ENCODE peak calls at places on chromosomes 11 and 22, in six cellular contexts. A is NCI-H460, M is amygdala, H is pancreas, J is iris pigment epithelial cell, Q is GM06990. E is an unnamed sample.

GRCh38 chr22:30920407-30920806 is 48.2 kb downstream of the MORC2 start:
- DNase-seq in M (peak), Q (peak), A (peak), J (peak), H (peak), E (peak)

GRCh38 chr11:60485987-60486386 is 6.6 kb upstream of the MS4A12 start:
- DNase-seq in Q (peak), A (peak), J (no peak), H (peak), M (no peak), E (no peak)

GRCh38 chr11:47616726-47617416 is 22.7 kb upstream of the C1QTNF4 start:
- DNase-seq in Q (no peak), H (peak), J (peak), A (peak), M (peak), E (no peak)

GRCh38 chr11:12832828-12833227 is 158.6 kb downstream of the TEAD1 start:
- DNase-seq in J (no peak), A (no peak), M (no peak), Q (no peak), H (no peak), E (no peak)

GRCh38 chr11:120316880-120317688 is 8.0 kb upstream of the TLCD5 start:
- DNase-seq in A (no peak), Q (no peak), H (peak), J (no peak), M (no peak), E (no peak)

GRCh38 chr22:23684561-23685031 is 6.2 kb upstream of the RGL4 start:
- DNase-seq in H (no peak), M (no peak), Q (no peak), J (peak), A (no peak), E (no peak)

GRCh38 chr11:72637198-72637597 is 37.0 kb downstream of the PDE2A start:
- DNase-seq in Q (no peak), A (no peak), J (no peak), H (no peak), M (no peak), E (no peak)

GRCh38 chr11:71420455-71421241 is 27.5 kb downstream of the DHCR7 start:
- DNase-seq in M (no peak), Q (peak), J (peak), A (peak), H (peak), E (no peak)

GRCh38 chr22:32106930-32107329 is 52.2 kb downstream of the C22orf42 start:
- DNase-seq in M (no peak), A (peak), J (peak), H (no peak), Q (no peak), E (no peak)

GRCh38 chr22:37681001-37681424 is 5.1 kb upstream of the NOL12 start:
- DNase-seq in A (no peak), Q (no peak), J (peak), H (no peak), M (no peak), E (no peak)

GRCh38 chr11:100672483-100673038 is 14.5 kb upstream of the ARHGAP42 start:
- DNase-seq in J (no peak), M (no peak), A (no peak), Q (no peak), H (no peak), E (no peak)

GRCh38 chr11:33507356-33507755 is 193.3 kb downstream of the C11orf91 start:
- DNase-seq in Q (no peak), M (no peak), A (no peak), J (no peak), H (no peak), E (no peak)

GRCh38 chr11:76574879-76575278 is 95.7 kb downstream of the LRRC32 start:
- DNase-seq in J (no peak), H (no peak), A (no peak), Q (no peak), M (no peak), E (no peak)

E was measured in T-cell.